ENCODE peak calls at places on chromosomes 1 and 21, in five cellular contexts. G is hepatocyte, X is SK-N-SH, E is OCI-LY7, V is HCT116. Z is an unnamed sample.

GRCh38 chr1:223175032-223175431 is 32.0 kb upstream of the TLR5 start:
- DNase-seq in G (peak; percentile 42), X (no peak), E (no peak), V (peak; percentile 15), Z (peak; percentile 53)

GRCh38 chr1:245116781-245117180 is 38.0 kb upstream of the KIF26B start:
- DNase-seq in G (no peak), X (no peak), E (no peak), V (no peak), Z (no peak)

GRCh38 chr1:27521336-27522147 is 31.6 kb upstream of the WASF2 start:
- DNase-seq in G (no peak), X (no peak), E (no peak), V (no peak), Z (no peak)

GRCh38 chr1:9101510-9102146 is 27.3 kb downstream of the GPR157 start:
- DNase-seq in G (peak; percentile 74), X (peak; percentile 68), E (peak; percentile 88), V (peak; percentile 19), Z (peak; percentile 86)

GRCh38 chr1:207826557-207827487 is 75.0 kb downstream of the CD46 start:
- DNase-seq in G (peak; percentile 53), X (no peak), E (peak; percentile 27), V (no peak), Z (no peak)

GRCh38 chr1:1303736-1304135 is 4.0 kb downstream of the ACAP3 start:
- DNase-seq in G (no peak), X (peak; percentile 77), E (no peak), V (no peak), Z (no peak)

GRCh38 chr1:55446351-55446750 is 231.2 kb upstream of the USP24 start:
- DNase-seq in G (no peak), X (no peak), E (no peak), V (no peak), Z (no peak)

GRCh38 chr21:42101246-42101645 is 30.1 kb downstream of the UMODL1 start:
- DNase-seq in G (no peak), X (no peak), E (no peak), V (no peak), Z (no peak)

GRCh38 chr1:224498574-224499170 is 64.1 kb upstream of the WDR26 start:
- DNase-seq in G (peak; percentile 29), X (no peak), E (no peak), V (no peak), Z (peak; percentile 96)

GRCh38 chr1:192573499-192573898 is 2.1 kb upstream of the RGS1 start:
- DNase-seq in G (no peak), X (no peak), E (no peak), V (no peak), Z (peak; percentile 16)

GRCh38 chr1:197868751-197869501 is 33.5 kb upstream of the C1orf53 start:
- DNase-seq in G (peak; percentile 49), X (peak; percentile 24), E (peak; percentile 74), V (peak; percentile 59), Z (peak; percentile 87)

GRCh38 chr1:114648503-114648902 is 21.3 kb downstream of the DENND2C start:
- DNase-seq in G (no peak), X (no peak), E (no peak), V (no peak), Z (peak; percentile 26)

GRCh38 chr1:184387069-184387870 is 441 bp downstream of the C1orf21 start:
- DNase-seq in G (peak; percentile 33), X (peak; percentile 79), E (no peak), V (no peak), Z (peak; percentile 47)

GRCh38 chr1:238608139-238608538 is 717.4 kb upstream of the ZP4 start:
- DNase-seq in G (no peak), X (no peak), E (no peak), V (no peak), Z (no peak)

GRCh38 chr1:201506573-201507567 is at the start of gene CSRP1:
- DNase-seq in G (peak; percentile 83), X (peak; percentile 96), E (peak; percentile 87), V (peak; percentile 71), Z (peak; percentile 52)

GRCh38 chr1:155050560-155051341 is at the start of gene ADAM15:
- DNase-seq in G (peak; percentile 93), X (peak; percentile 99), E (peak; percentile 86), V (peak; percentile 54), Z (peak; percentile 93)

GRCh38 chr1:226877669-226878068 is 7.3 kb downstream of the PSEN2 start:
- DNase-seq in G (no peak), X (no peak), E (no peak), V (no peak), Z (no peak)

GRCh38 chr21:29155118-29155932 is 24.9 kb downstream of the MAP3K7CL start:
- DNase-seq in G (no peak), X (peak; percentile 11), E (no peak), V (no peak), Z (peak; percentile 39)

GRCh38 chr1:234887026-234887910 is 241.4 kb downstream of the TOMM20 start:
- DNase-seq in G (no peak), X (no peak), E (peak; percentile 16), V (no peak), Z (no peak)

GRCh38 chr21:39529026-39529425 is 77.3 kb downstream of the SH3BGR start:
- DNase-seq in G (peak; percentile 12), X (no peak), E (no peak), V (no peak), Z (no peak)

GRCh38 chr1:182080955-182081582 is 19.6 kb upstream of the ZNF648 start:
- DNase-seq in G (peak; percentile 70), X (peak; percentile 52), E (peak; percentile 36), V (peak; percentile 29), Z (peak; percentile 86)

GRCh38 chr1:117180571-117180970 is 30.2 kb downstream of the VTCN1 start:
- DNase-seq in G (no peak), X (no peak), E (no peak), V (no peak), Z (no peak)

GRCh38 chr1:2966940-2967725 is 54.1 kb upstream of the ACTRT2 start:
- DNase-seq in G (no peak), X (no peak), E (no peak), V (no peak), Z (no peak)
- H3K9me2 ChIP-seq in G (no peaks in the 10 kb centered on the region), X (no peaks in the 10 kb centered on the region), E (no peaks in the 10 kb centered on the region), V (no peaks in the 10 kb centered on the region), Z (no peaks in the 10 kb centered on the region)

DNA sequence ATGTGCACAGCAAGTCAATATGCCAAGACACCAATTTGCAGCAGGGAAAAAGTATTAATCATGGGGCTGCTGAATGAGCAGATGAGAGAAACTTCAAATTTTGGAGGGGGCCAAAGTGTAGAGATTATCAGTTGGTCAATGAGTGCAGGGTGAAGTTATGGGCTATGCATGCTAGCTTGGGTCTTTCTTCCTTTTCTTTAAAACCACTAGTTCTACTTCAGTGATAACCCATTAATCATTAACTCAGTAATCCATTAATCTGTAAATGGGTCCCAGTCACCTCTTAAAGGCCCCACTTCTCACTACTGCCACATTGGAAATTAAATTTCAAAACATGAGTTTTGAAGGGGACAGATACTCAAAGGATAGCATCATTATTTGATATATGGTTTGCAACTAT is 688.6 kb upstream of the ADGRL4 start:
- DNase-seq in G (no peak), X (no peak), E (no peak), V (no peak), Z (no peak)
- H3K9me2 ChIP-seq in G (no peaks in the 10 kb centered on the region), X (peaks cover 1% of the 10 kb centered on the region), E (no peaks in the 10 kb centered on the region), V (no peaks in the 10 kb centered on the region), Z (peaks cover 11% of the 10 kb centered on the region)

DNA sequence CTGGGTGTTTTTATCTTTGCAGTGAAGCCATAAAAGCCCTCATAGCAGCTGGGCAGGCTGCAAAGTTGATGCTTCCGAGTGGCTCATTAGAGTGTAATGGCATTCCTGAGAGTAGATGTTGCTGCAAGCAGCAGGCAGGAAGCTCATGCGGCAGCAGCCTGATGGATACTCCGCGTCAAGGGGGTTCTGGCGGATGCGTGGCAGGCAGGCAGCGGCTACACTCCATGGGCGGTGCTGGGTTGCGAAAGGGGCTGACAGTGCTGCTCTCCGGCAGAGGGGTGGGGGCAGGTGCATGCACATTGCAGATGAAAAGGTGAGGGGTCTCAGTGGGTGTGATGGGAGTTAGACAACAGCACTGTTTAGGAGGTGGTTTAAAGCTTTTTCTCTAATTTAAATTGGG is 93.2 kb upstream of the AJAP1 start:
- DNase-seq in G (peak; percentile 23), X (no peak), E (no peak), V (no peak), Z (no peak)
- H3K9me2 ChIP-seq in G (no peaks in the 10 kb centered on the region), X (no peaks in the 10 kb centered on the region), E (no peaks in the 10 kb centered on the region), V (no peaks in the 10 kb centered on the region), Z (no peaks in the 10 kb centered on the region)

GRCh38 chr1:150572918-150573647 is 6.3 kb downstream of the MCL1 start:
- DNase-seq in G (peak; percentile 13), X (no peak), E (peak; percentile 60), V (no peak), Z (peak; percentile 49)
- H3K9me2 ChIP-seq in G (no peaks in the 10 kb centered on the region), X (no peaks in the 10 kb centered on the region), E (no peaks in the 10 kb centered on the region), V (no peaks in the 10 kb centered on the region), Z (no peaks in the 10 kb centered on the region)

DNA sequence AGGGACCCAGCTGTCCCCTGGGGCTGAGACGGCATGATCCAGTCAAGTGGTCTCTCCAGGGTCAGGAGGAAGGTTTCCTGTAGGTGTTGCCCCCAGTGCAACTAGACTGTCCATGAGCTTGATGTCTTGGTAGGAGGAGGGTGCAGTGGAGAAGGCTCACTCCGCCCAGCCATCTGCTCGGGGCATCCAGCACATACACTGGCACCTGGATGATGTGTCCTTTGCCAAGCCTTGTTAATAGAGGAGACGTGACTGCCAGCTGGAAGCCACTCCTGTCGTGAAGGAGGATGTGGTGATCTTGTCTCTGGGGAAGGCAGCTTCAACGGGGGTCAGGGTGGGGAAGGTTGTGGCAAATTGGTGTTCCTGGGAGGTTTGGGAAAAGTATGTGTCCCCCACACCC is 6.2 kb downstream of the DISP3 start:
- DNase-seq in G (no peak), X (no peak), E (no peak), V (no peak), Z (no peak)
- H3K9me2 ChIP-seq in G (no peaks in the 10 kb centered on the region), X (no peaks in the 10 kb centered on the region), E (no peaks in the 10 kb centered on the region), V (no peaks in the 10 kb centered on the region), Z (no peaks in the 10 kb centered on the region)

GRCh38 chr1:213568929-213569815 is 418.6 kb upstream of the PROX1 start:
- DNase-seq in G (no peak), X (no peak), E (no peak), V (no peak), Z (no peak)
- H3K9me2 ChIP-seq in G (no peaks in the 10 kb centered on the region), X (no peaks in the 10 kb centered on the region), E (no peaks in the 10 kb centered on the region), V (no peaks in the 10 kb centered on the region), Z (no peaks in the 10 kb centered on the region)

DNA sequence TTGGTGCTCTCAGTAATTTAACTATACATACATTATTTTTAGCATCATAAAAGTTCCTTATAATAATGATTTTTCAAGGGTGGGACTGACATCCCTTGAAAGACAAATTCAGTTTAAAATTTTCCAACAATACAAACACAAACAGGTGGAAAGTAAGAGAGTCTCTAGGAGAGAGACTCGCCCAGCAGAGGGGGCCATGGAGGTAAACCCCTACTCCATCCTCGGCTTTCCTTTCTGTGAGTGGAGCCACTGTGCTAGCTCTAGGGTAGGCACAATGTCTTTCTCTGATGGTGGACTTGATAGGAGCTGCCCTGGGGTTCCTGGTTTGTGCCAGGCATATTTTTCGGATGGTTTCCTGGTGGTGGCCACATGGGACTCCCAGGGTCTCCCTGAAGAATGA is 8.3 kb downstream of the CSMD2 start:
- DNase-seq in G (no peak), X (no peak), E (no peak), V (no peak), Z (peak; percentile 65)
- H3K9me2 ChIP-seq in G (no peaks in the 10 kb centered on the region), X (no peaks in the 10 kb centered on the region), E (no peaks in the 10 kb centered on the region), V (no peaks in the 10 kb centered on the region), Z (peaks cover 9% of the 10 kb centered on the region)